ENCODE peak calls at places on chromosomes 12 and 14, in seven cellular contexts. One of them, this sample, is unnamed.

GRCh38 chr14:73245401-73246325 is 8.4 kb downstream of the PAPLN start:
- DNase-seq in iris pigment epithelial cell: peak
- DNase-seq in cardiac muscle cell: peak
- DNase-seq in NCI-H446: no peak
- DNase-seq in endothelial cell of umbilical vein: peak
- DNase-seq in stimulated activated naive B cell treated with anti-CD40 and anti-IgM and Interleukin-4, amounts not matched to agents 10 μg/mL and 1 μg/mL and 100 μg/mL, for 72 hours: peak
- DNase-seq in effector CD4-positive, alpha-beta T cell: peak
- DNase-seq in this sample: no peak

GRCh38 chr14:61655777-61656176 is 39.5 kb upstream of the HIF1A start:
- DNase-seq in NCI-H446: no peak
- DNase-seq in endothelial cell of umbilical vein: no peak
- DNase-seq in stimulated activated naive B cell treated with anti-CD40 and anti-IgM and Interleukin-4, amounts not matched to agents 10 μg/mL and 1 μg/mL and 100 μg/mL, for 72 hours: no peak
- DNase-seq in cardiac muscle cell: no peak
- DNase-seq in effector CD4-positive, alpha-beta T cell: no peak
- DNase-seq in iris pigment epithelial cell: no peak
- DNase-seq in this sample: no peak

GRCh38 chr12:116544656-116545055 is 14.5 kb upstream of the MAP1LC3B2 start:
- DNase-seq in endothelial cell of umbilical vein: no peak
- DNase-seq in NCI-H446: no peak
- DNase-seq in iris pigment epithelial cell: no peak
- DNase-seq in cardiac muscle cell: no peak
- DNase-seq in stimulated activated naive B cell treated with anti-CD40 and anti-IgM and Interleukin-4, amounts not matched to agents 10 μg/mL and 1 μg/mL and 100 μg/mL, for 72 hours: no peak
- DNase-seq in effector CD4-positive, alpha-beta T cell: no peak
- DNase-seq in this sample: no peak

GRCh38 chr12:111785651-111786050 is 18.9 kb downstream of the ALDH2 start:
- DNase-seq in endothelial cell of umbilical vein: peak
- DNase-seq in iris pigment epithelial cell: peak
- DNase-seq in cardiac muscle cell: peak
- DNase-seq in effector CD4-positive, alpha-beta T cell: no peak
- DNase-seq in NCI-H446: no peak
- DNase-seq in stimulated activated naive B cell treated with anti-CD40 and anti-IgM and Interleukin-4, amounts not matched to agents 10 μg/mL and 1 μg/mL and 100 μg/mL, for 72 hours: no peak
- DNase-seq in this sample: no peak

GRCh38 chr12:27898022-27898421 is 74.5 kb downstream of the PTHLH start:
- DNase-seq in effector CD4-positive, alpha-beta T cell: no peak
- DNase-seq in iris pigment epithelial cell: no peak
- DNase-seq in endothelial cell of umbilical vein: no peak
- DNase-seq in cardiac muscle cell: no peak
- DNase-seq in NCI-H446: no peak
- DNase-seq in stimulated activated naive B cell treated with anti-CD40 and anti-IgM and Interleukin-4, amounts not matched to agents 10 μg/mL and 1 μg/mL and 100 μg/mL, for 72 hours: no peak
- DNase-seq in this sample: no peak

GRCh38 chr14:71538949-71539659 is 393.1 kb upstream of the RGS6 start:
- DNase-seq in cardiac muscle cell: peak
- DNase-seq in stimulated activated naive B cell treated with anti-CD40 and anti-IgM and Interleukin-4, amounts not matched to agents 10 μg/mL and 1 μg/mL and 100 μg/mL, for 72 hours: no peak
- DNase-seq in NCI-H446: no peak
- DNase-seq in iris pigment epithelial cell: peak
- DNase-seq in endothelial cell of umbilical vein: no peak
- DNase-seq in effector CD4-positive, alpha-beta T cell: no peak
- DNase-seq in this sample: no peak

GRCh38 chr14:25042362-25043299 is 7.3 kb downstream of the STXBP6 start:
- DNase-seq in endothelial cell of umbilical vein: peak
- DNase-seq in cardiac muscle cell: peak
- DNase-seq in stimulated activated naive B cell treated with anti-CD40 and anti-IgM and Interleukin-4, amounts not matched to agents 10 μg/mL and 1 μg/mL and 100 μg/mL, for 72 hours: no peak
- DNase-seq in iris pigment epithelial cell: peak
- DNase-seq in NCI-H446: no peak
- DNase-seq in effector CD4-positive, alpha-beta T cell: no peak
- DNase-seq in this sample: peak

GRCh38 chr12:34595749-34596733 is 573.7 kb downstream of the ALG10 start:
- DNase-seq in stimulated activated naive B cell treated with anti-CD40 and anti-IgM and Interleukin-4, amounts not matched to agents 10 μg/mL and 1 μg/mL and 100 μg/mL, for 72 hours: no peak
- DNase-seq in cardiac muscle cell: no peak
- DNase-seq in iris pigment epithelial cell: no peak
- DNase-seq in endothelial cell of umbilical vein: no peak
- DNase-seq in NCI-H446: no peak
- DNase-seq in effector CD4-positive, alpha-beta T cell: no peak
- DNase-seq in this sample: no peak

GRCh38 chr12:10722905-10723866 is at the start of gene YBX3:
- DNase-seq in effector CD4-positive, alpha-beta T cell: no peak
- DNase-seq in iris pigment epithelial cell: peak
- DNase-seq in cardiac muscle cell: peak
- DNase-seq in NCI-H446: no peak
- DNase-seq in stimulated activated naive B cell treated with anti-CD40 and anti-IgM and Interleukin-4, amounts not matched to agents 10 μg/mL and 1 μg/mL and 100 μg/mL, for 72 hours: peak
- DNase-seq in endothelial cell of umbilical vein: peak
- DNase-seq in this sample: peak

GRCh38 chr14:104555621-104556255 is 23.8 kb upstream of the C14orf180 start:
- DNase-seq in cardiac muscle cell: no peak
- DNase-seq in endothelial cell of umbilical vein: no peak
- DNase-seq in iris pigment epithelial cell: no peak
- DNase-seq in stimulated activated naive B cell treated with anti-CD40 and anti-IgM and Interleukin-4, amounts not matched to agents 10 μg/mL and 1 μg/mL and 100 μg/mL, for 72 hours: no peak
- DNase-seq in effector CD4-positive, alpha-beta T cell: no peak
- DNase-seq in NCI-H446: no peak
- DNase-seq in this sample: no peak

GRCh38 chr12:51021694-51022093 is 4.5 kb downstream of the SLC11A2 start:
- DNase-seq in stimulated activated naive B cell treated with anti-CD40 and anti-IgM and Interleukin-4, amounts not matched to agents 10 μg/mL and 1 μg/mL and 100 μg/mL, for 72 hours: no peak
- DNase-seq in cardiac muscle cell: no peak
- DNase-seq in endothelial cell of umbilical vein: no peak
- DNase-seq in NCI-H446: no peak
- DNase-seq in effector CD4-positive, alpha-beta T cell: no peak
- DNase-seq in iris pigment epithelial cell: no peak
- DNase-seq in this sample: no peak

This sample was measured in HuH-7.